ENCODE peak calls at places on chromosome 18, in four cellular contexts. One of them, this sample, is unnamed.

GRCh38 chr18:46322941-46323340 is 218.8 kb downstream of the HAUS1 start:
- DNase-seq in NCI-H226: no peak
- DNase-seq in activated gamma-delta T cell treated with anti-CD3 and anti-CD28 coated beads, Interleukin-2, amount 50 U/mL, for 16 hours: no peak
- DNase-seq in ELR: no peak
- DNase-seq in this sample: no peak

GRCh38 chr18:56245856-56246575 is 392.4 kb downstream of the TXNL1 start:
- DNase-seq in ELR: no peak
- DNase-seq in activated gamma-delta T cell treated with anti-CD3 and anti-CD28 coated beads, Interleukin-2, amount 50 U/mL, for 16 hours: no peak
- DNase-seq in NCI-H226: no peak
- DNase-seq in this sample: no peak

GRCh38 chr18:30533716-30534115 is 508.8 kb downstream of the DSC3 start:
- DNase-seq in activated gamma-delta T cell treated with anti-CD3 and anti-CD28 coated beads, Interleukin-2, amount 50 U/mL, for 16 hours: no peak
- DNase-seq in ELR: no peak
- DNase-seq in NCI-H226: no peak
- DNase-seq in this sample: no peak

GRCh38 chr18:24463233-24463775 is 2.9 kb downstream of the HRH4 start:
- DNase-seq in ELR: no peak
- DNase-seq in NCI-H226: no peak
- DNase-seq in activated gamma-delta T cell treated with anti-CD3 and anti-CD28 coated beads, Interleukin-2, amount 50 U/mL, for 16 hours: no peak
- DNase-seq in this sample: no peak

GRCh38 chr18:54880706-54881105 is 52.4 kb downstream of the RAB27B start:
- DNase-seq in NCI-H226: peak
- DNase-seq in ELR: peak
- DNase-seq in activated gamma-delta T cell treated with anti-CD3 and anti-CD28 coated beads, Interleukin-2, amount 50 U/mL, for 16 hours: no peak
- DNase-seq in this sample: no peak

GRCh38 chr18:78123926-78124797 is 855.5 kb upstream of the SALL3 start:
- DNase-seq in ELR: no peak
- DNase-seq in NCI-H226: no peak
- DNase-seq in activated gamma-delta T cell treated with anti-CD3 and anti-CD28 coated beads, Interleukin-2, amount 50 U/mL, for 16 hours: no peak
- DNase-seq in this sample: no peak

GRCh38 chr18:52341617-52342381 is 1.8 kb downstream of the DCC start:
- DNase-seq in activated gamma-delta T cell treated with anti-CD3 and anti-CD28 coated beads, Interleukin-2, amount 50 U/mL, for 16 hours: no peak
- DNase-seq in ELR: no peak
- DNase-seq in NCI-H226: no peak
- DNase-seq in this sample: no peak

GRCh38 chr18:46320928-46321855 is 217.0 kb downstream of the HAUS1 start:
- DNase-seq in ELR: peak
- DNase-seq in NCI-H226: peak
- DNase-seq in activated gamma-delta T cell treated with anti-CD3 and anti-CD28 coated beads, Interleukin-2, amount 50 U/mL, for 16 hours: no peak
- DNase-seq in this sample: no peak

GRCh38 chr18:3383381-3383915 is 66.5 kb upstream of the TGIF1 start:
- DNase-seq in activated gamma-delta T cell treated with anti-CD3 and anti-CD28 coated beads, Interleukin-2, amount 50 U/mL, for 16 hours: no peak
- DNase-seq in ELR: no peak
- DNase-seq in NCI-H226: no peak
- DNase-seq in this sample: no peak

GRCh38 chr18:56565059-56565458 is 73.3 kb downstream of the TXNL1 start:
- DNase-seq in NCI-H226: no peak
- DNase-seq in ELR: no peak
- DNase-seq in activated gamma-delta T cell treated with anti-CD3 and anti-CD28 coated beads, Interleukin-2, amount 50 U/mL, for 16 hours: no peak
- DNase-seq in this sample: no peak